ENCODE peak calls at places on chromosomes 5 and 9, in seven cellular contexts. One of them, this sample, is unnamed. For H3K4me1, the result is how much of the 10 kb centered on the place peaks cover.

GRCh38 chr9:7119612-7120011 is 361.8 kb downstream of the KDM4C start:
- DNase-seq in upper lobe of right lung: no peak
- DNase-seq in H9: no peak
- DNase-seq in Panc1: no peak
- DNase-seq in tibial artery: no peak
- DNase-seq in transverse colon: no peak
- DNase-seq in heart left ventricle: no peak
- DNase-seq in this sample: no peak

GRCh38 chr9:134534661-134535080 is 106.9 kb upstream of the COL5A1 start:
- DNase-seq in transverse colon: no peak
- DNase-seq in upper lobe of right lung: no peak
- DNase-seq in Panc1: no peak
- DNase-seq in heart left ventricle: no peak
- DNase-seq in H9: no peak
- DNase-seq in tibial artery: no peak
- DNase-seq in this sample: no peak

GRCh38 chr5:61450880-61451279 is 118.8 kb downstream of the ZSWIM6 start:
- DNase-seq in heart left ventricle: no peak
- DNase-seq in H9: no peak
- DNase-seq in tibial artery: no peak
- DNase-seq in upper lobe of right lung: no peak
- DNase-seq in Panc1: peak
- DNase-seq in transverse colon: no peak
- DNase-seq in this sample: no peak

GRCh38 chr5:115470921-115471320 is 73.7 kb downstream of the FEM1C start:
- DNase-seq in Panc1: no peak
- DNase-seq in heart left ventricle: no peak
- DNase-seq in tibial artery: no peak
- DNase-seq in transverse colon: no peak
- DNase-seq in H9: no peak
- DNase-seq in upper lobe of right lung: no peak
- DNase-seq in this sample: no peak

GRCh38 chr5:1028481-1029269 is 20.1 kb downstream of the NKD2 start:
- DNase-seq in Panc1: no peak
- DNase-seq in upper lobe of right lung: no peak
- DNase-seq in tibial artery: no peak
- DNase-seq in transverse colon: no peak
- DNase-seq in heart left ventricle: no peak
- DNase-seq in H9: no peak
- DNase-seq in this sample: peak

GRCh38 chr5:131983244-131983771 is 28.1 kb downstream of the ACSL6 start:
- DNase-seq in transverse colon: no peak
- DNase-seq in tibial artery: no peak
- DNase-seq in upper lobe of right lung: peak
- DNase-seq in Panc1: no peak
- DNase-seq in H9: no peak
- DNase-seq in heart left ventricle: no peak
- DNase-seq in this sample: no peak

GRCh38 chr9:115202960-115203751 is 85.2 kb upstream of the TNC start:
- DNase-seq in transverse colon: peak
- DNase-seq in heart left ventricle: peak
- DNase-seq in upper lobe of right lung: no peak
- DNase-seq in tibial artery: no peak
- DNase-seq in Panc1: no peak
- DNase-seq in H9: no peak
- DNase-seq in this sample: no peak

GRCh38 chr5:23649594-23649993 is 142.2 kb downstream of the PRDM9 start:
- DNase-seq in tibial artery: no peak
- DNase-seq in transverse colon: no peak
- DNase-seq in Panc1: no peak
- DNase-seq in upper lobe of right lung: no peak
- DNase-seq in H9: no peak
- DNase-seq in heart left ventricle: no peak
- DNase-seq in this sample: no peak

GRCh38 chr5:175513297-175513696 is 34.9 kb downstream of the SFXN1 start:
- DNase-seq in transverse colon: no peak
- DNase-seq in H9: no peak
- DNase-seq in upper lobe of right lung: no peak
- DNase-seq in tibial artery: no peak
- DNase-seq in Panc1: no peak
- DNase-seq in heart left ventricle: no peak
- DNase-seq in this sample: no peak

GRCh38 chr9:100049551-100049950 is 49.2 kb downstream of the ERP44 start:
- DNase-seq in upper lobe of right lung: no peak
- DNase-seq in transverse colon: no peak
- DNase-seq in Panc1: no peak
- DNase-seq in heart left ventricle: no peak
- DNase-seq in tibial artery: no peak
- DNase-seq in H9: no peak
- DNase-seq in this sample: no peak

GRCh38 chr5:35294976-35295375 is 64.7 kb upstream of the PRLR start:
- DNase-seq in heart left ventricle: no peak
- DNase-seq in Panc1: no peak
- DNase-seq in upper lobe of right lung: no peak
- DNase-seq in H9: no peak
- DNase-seq in tibial artery: no peak
- DNase-seq in transverse colon: no peak
- DNase-seq in this sample: no peak

GRCh38 chr9:115921301-115921700 is 232.3 kb upstream of the PAPPA start:
- DNase-seq in transverse colon: no peak
- DNase-seq in H9: no peak
- DNase-seq in heart left ventricle: no peak
- DNase-seq in Panc1: no peak
- DNase-seq in tibial artery: no peak
- DNase-seq in upper lobe of right lung: no peak
- DNase-seq in this sample: no peak

GRCh38 chr9:133188006-133188842 is 20.8 kb downstream of the OBP2B start:
- DNase-seq in heart left ventricle: no peak
- DNase-seq in H9: peak
- DNase-seq in upper lobe of right lung: peak
- DNase-seq in Panc1: no peak
- DNase-seq in transverse colon: peak
- DNase-seq in tibial artery: no peak
- DNase-seq in this sample: no peak

GRCh38 chr5:52491071-52491828 is 296.5 kb upstream of the ITGA1 start:
- DNase-seq in upper lobe of right lung: no peak
- DNase-seq in transverse colon: no peak
- DNase-seq in H9: no peak
- DNase-seq in heart left ventricle: no peak
- DNase-seq in tibial artery: no peak
- DNase-seq in Panc1: no peak
- DNase-seq in this sample: no peak

GRCh38 chr9:15834541-15834940 is 281.7 kb downstream of the CCDC171 start:
- DNase-seq in transverse colon: no peak
- DNase-seq in H9: no peak
- DNase-seq in heart left ventricle: no peak
- DNase-seq in Panc1: no peak
- DNase-seq in tibial artery: no peak
- DNase-seq in upper lobe of right lung: no peak
- DNase-seq in this sample: no peak

GRCh38 chr5:10946050-10946449 is 185.0 kb upstream of the DAP start:
- DNase-seq in heart left ventricle: no peak
- DNase-seq in upper lobe of right lung: no peak
- DNase-seq in Panc1: no peak
- DNase-seq in transverse colon: no peak
- DNase-seq in H9: no peak
- DNase-seq in tibial artery: no peak
- DNase-seq in this sample: no peak

DNA sequence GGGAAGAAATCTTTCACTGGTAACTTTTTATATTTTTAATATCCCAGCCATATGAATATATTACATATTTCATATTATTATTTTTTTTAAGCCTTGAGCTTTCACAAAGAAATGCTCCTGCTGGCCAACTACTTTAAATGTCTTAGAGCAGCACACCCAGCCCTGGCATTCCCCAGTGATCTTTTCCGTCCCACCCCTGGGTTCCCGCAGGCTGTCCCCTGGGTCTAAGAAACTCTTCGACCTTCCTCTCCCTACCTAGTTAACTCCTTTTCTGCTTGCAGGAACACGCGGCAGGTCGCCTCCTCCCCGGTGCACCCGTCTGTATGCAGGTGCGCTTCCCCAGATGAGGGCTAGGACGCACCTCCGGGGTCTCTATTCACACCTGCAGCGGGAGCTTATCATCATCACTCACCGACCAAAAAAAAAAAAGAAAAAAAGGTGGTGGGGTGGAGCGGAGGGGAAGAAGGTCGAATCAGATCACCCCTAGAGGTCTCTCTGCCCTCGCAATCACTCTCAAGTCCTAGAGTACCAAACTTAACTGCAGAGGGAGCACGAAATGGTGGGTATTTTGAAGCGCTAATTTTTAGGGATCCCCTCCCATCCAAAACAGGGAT is 696 bp downstream of the ZFP62 start:
- DNase-seq in tibial artery: no peak
- DNase-seq in transverse colon: peak
- DNase-seq in H9: peak
- DNase-seq in Panc1: no peak
- DNase-seq in heart left ventricle: peak
- DNase-seq in upper lobe of right lung: no peak
- DNase-seq in this sample: no peak
- TF ChIP-seq CTCF in tibial artery: no peak
- TF ChIP-seq CTCF in transverse colon: no peak
- TF ChIP-seq CTCF in H9: peak
- TF ChIP-seq CTCF in Panc1: peak
- TF ChIP-seq CTCF in heart left ventricle: no peak
- TF ChIP-seq CTCF in upper lobe of right lung: no peak
- TF ChIP-seq CTCF in this sample: no peak

GRCh38 chr9:81566074-81566698 is 123.2 kb downstream of the TLE1 start:
- DNase-seq in upper lobe of right lung: no peak
- DNase-seq in heart left ventricle: no peak
- DNase-seq in H9: no peak
- DNase-seq in transverse colon: no peak
- DNase-seq in tibial artery: no peak
- DNase-seq in Panc1: no peak
- DNase-seq in this sample: no peak
- H3K4me1 ChIP-seq in upper lobe of right lung: under half
- H3K4me1 ChIP-seq in heart left ventricle: under half
- H3K4me1 ChIP-seq in H9: under half
- H3K4me1 ChIP-seq in transverse colon: under half
- H3K4me1 ChIP-seq in tibial artery: under half
- H3K4me1 ChIP-seq in Panc1: under half
- H3K4me1 ChIP-seq in this sample: under half

GRCh38 chr5:74851026-74851425 is 15.2 kb downstream of the FAM169A start:
- DNase-seq in H9: no peak
- DNase-seq in upper lobe of right lung: no peak
- DNase-seq in Panc1: no peak
- DNase-seq in heart left ventricle: no peak
- DNase-seq in tibial artery: no peak
- DNase-seq in transverse colon: no peak
- DNase-seq in this sample: no peak
- H3K27ac ChIP-seq in H9: no peak
- H3K27ac ChIP-seq in upper lobe of right lung: no peak
- H3K27ac ChIP-seq in Panc1: peak
- H3K27ac ChIP-seq in heart left ventricle: no peak
- H3K27ac ChIP-seq in tibial artery: no peak
- H3K27ac ChIP-seq in transverse colon: no peak
- H3K27ac ChIP-seq in this sample: peak

GRCh38 chr5:177487975-177488374 is 9.4 kb downstream of the PDLIM7 start:
- DNase-seq in upper lobe of right lung: no peak
- DNase-seq in transverse colon: no peak
- DNase-seq in Panc1: no peak
- DNase-seq in heart left ventricle: no peak
- DNase-seq in H9: no peak
- DNase-seq in tibial artery: no peak
- DNase-seq in this sample: no peak
- TF ChIP-seq CTCF in upper lobe of right lung: no peak
- TF ChIP-seq CTCF in transverse colon: no peak
- TF ChIP-seq CTCF in Panc1: no peak
- TF ChIP-seq CTCF in heart left ventricle: no peak
- TF ChIP-seq CTCF in H9: peak
- TF ChIP-seq CTCF in tibial artery: no peak
- TF ChIP-seq CTCF in this sample: no peak

GRCh38 chr5:100903036-100903887 is at the start of gene ST8SIA4:
- DNase-seq in upper lobe of right lung: peak
- DNase-seq in heart left ventricle: peak
- DNase-seq in tibial artery: peak
- DNase-seq in Panc1: no peak
- DNase-seq in transverse colon: peak
- DNase-seq in H9: peak
- DNase-seq in this sample: peak
- H3K4me1 ChIP-seq in upper lobe of right lung: under half
- H3K4me1 ChIP-seq in heart left ventricle: under half
- H3K4me1 ChIP-seq in tibial artery: under half
- H3K4me1 ChIP-seq in Panc1: under half
- H3K4me1 ChIP-seq in transverse colon: under half
- H3K4me1 ChIP-seq in H9: under half
- H3K4me1 ChIP-seq in this sample: under half

GRCh38 chr5:141478321-141478945 is 2.7 kb downstream of the PCDHGC3 start:
- DNase-seq in transverse colon: peak
- DNase-seq in tibial artery: no peak
- DNase-seq in Panc1: no peak
- DNase-seq in upper lobe of right lung: peak
- DNase-seq in heart left ventricle: no peak
- DNase-seq in H9: peak
- DNase-seq in this sample: no peak

GRCh38 chr5:141477169-141477568 is 1.4 kb downstream of the PCDHGC3 start:
- DNase-seq in tibial artery: no peak
- DNase-seq in H9: no peak
- DNase-seq in transverse colon: no peak
- DNase-seq in upper lobe of right lung: no peak
- DNase-seq in Panc1: no peak
- DNase-seq in heart left ventricle: no peak
- DNase-seq in this sample: no peak

GRCh38 chr5:141475625-141476131 is at the start of gene PCDHGC3:
- DNase-seq in transverse colon: peak
- DNase-seq in tibial artery: peak
- DNase-seq in H9: peak
- DNase-seq in upper lobe of right lung: peak
- DNase-seq in Panc1: peak
- DNase-seq in heart left ventricle: peak
- DNase-seq in this sample: peak

GRCh38 chr5:141477815-141478214 is 2.0 kb downstream of the PCDHGC3 start:
- DNase-seq in heart left ventricle: no peak
- DNase-seq in Panc1: no peak
- DNase-seq in upper lobe of right lung: no peak
- DNase-seq in transverse colon: no peak
- DNase-seq in tibial artery: no peak
- DNase-seq in H9: no peak
- DNase-seq in this sample: no peak

DNA sequence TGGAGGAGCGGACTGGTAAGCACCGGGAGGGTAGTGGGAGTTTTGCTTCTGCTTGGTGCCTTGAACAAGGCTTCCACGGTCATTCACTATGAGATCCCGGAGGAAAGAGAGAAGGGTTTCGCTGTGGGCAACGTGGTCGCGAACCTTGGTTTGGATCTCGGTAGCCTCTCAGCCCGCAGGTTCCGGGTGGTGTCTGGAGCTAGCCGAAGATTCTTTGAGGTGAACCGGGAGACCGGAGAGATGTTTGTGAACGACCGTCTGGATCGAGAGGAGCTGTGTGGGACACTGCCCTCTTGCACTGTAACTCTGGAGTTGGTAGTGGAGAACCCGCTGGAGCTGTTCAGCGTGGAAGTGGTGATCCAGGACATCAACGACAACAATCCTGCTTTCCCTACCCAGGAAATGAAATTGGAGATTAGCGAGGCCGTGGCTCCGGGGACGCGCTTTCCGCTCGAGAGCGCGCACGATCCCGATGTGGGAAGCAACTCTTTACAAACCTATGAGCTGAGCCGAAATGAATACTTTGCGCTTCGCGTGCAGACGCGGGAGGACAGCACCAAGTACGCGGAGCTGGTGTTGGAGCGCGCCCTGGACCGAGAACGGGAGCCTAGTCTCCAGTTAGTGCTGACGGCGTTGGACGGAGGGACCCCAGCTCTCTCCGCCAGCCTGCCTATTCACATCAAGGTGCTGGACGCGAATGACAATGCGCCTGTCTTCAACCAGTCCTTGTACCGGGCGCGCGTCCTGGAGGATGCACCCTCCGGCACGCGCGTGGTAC is 555 bp downstream of the PCDHGC3 start:
- DNase-seq in tibial artery: peak
- DNase-seq in H9: peak
- DNase-seq in Panc1: peak
- DNase-seq in transverse colon: peak
- DNase-seq in heart left ventricle: peak
- DNase-seq in upper lobe of right lung: peak
- DNase-seq in this sample: peak
- H3K27ac ChIP-seq in tibial artery: peak
- H3K27ac ChIP-seq in H9: no peak
- H3K27ac ChIP-seq in Panc1: peak
- H3K27ac ChIP-seq in transverse colon: peak
- H3K27ac ChIP-seq in heart left ventricle: peak
- H3K27ac ChIP-seq in upper lobe of right lung: peak
- H3K27ac ChIP-seq in this sample: peak